ENCODE peak calls at places on chromosomes 11 and 22, in six cellular contexts. E is brain microvascular endothelial cell, S is GM23248, B is lower lobe of right lung, A is stomach, R is cardiac muscle cell. P is an unnamed sample. For H3K36me3, the result is how much of the 10 kb centered on the place peaks cover.

GRCh38 chr11:119774180-119774763 is 45.3 kb upstream of the NECTIN1 start:
- DNase-seq in R (peak), S (peak), E (no peak), B (no peak), A (no peak), P (no peak)

GRCh38 chr11:120956710-120957500 is 67.0 kb upstream of the TBCEL start:
- DNase-seq in E (no peak), R (no peak), S (no peak), A (no peak), B (no peak), P (no peak)

GRCh38 chr22:29695129-29695926 is 24.5 kb upstream of the CABP7 start:
- DNase-seq in R (no peak), E (no peak), S (no peak), A (no peak), B (no peak), P (no peak)

GRCh38 chr11:18013790-18014507 is 1.1 kb upstream of the SERGEF start:
- DNase-seq in S (peak), E (no peak), B (no peak), A (no peak), R (peak), P (no peak)

GRCh38 chr11:59550842-59551650 is 39.7 kb downstream of the OR4D9 start:
- DNase-seq in B (peak), S (peak), R (peak), E (peak), A (peak), P (peak)

GRCh38 chr11:73292481-73292880 is 15.6 kb upstream of the ARHGEF17 start:
- DNase-seq in A (no peak), S (peak), B (no peak), E (no peak), R (no peak), P (no peak)

GRCh38 chr11:63558459-63559157 is 4.6 kb downstream of the PLAAT2 start:
- DNase-seq in B (no peak), S (no peak), A (no peak), R (no peak), E (no peak), P (no peak)

GRCh38 chr11:8744423-8744822 is 61.8 kb downstream of the RPL27A start:
- DNase-seq in E (no peak), R (no peak), B (no peak), S (peak), A (no peak), P (peak)

GRCh38 chr22:42604403-42604802 is 10.3 kb downstream of the POLDIP3 start:
- DNase-seq in B (no peak), E (peak), A (peak), S (peak), R (peak), P (peak)

DNA sequence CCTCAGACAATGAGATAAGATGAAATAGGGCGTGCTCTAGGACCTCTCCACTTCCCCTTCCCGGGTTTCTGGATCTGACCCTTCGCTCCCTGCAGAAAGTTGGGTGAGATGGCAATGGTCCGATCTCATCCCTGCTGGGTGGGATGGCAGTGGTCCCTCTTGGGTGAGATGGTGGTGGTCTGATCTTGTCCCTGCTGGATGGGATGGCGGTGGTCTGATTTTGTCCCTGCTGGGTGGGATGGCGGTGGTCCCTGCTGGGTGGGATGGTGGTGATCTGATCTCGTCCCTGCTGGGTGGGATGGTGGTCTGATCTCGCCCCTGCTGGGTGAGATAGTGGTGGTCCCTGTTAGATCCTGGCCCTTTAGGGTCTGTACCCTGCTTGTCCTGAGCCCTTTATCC is 21.3 kb downstream of the ST14 start:
- DNase-seq in S (no peak), E (no peak), B (peak), A (no peak), R (no peak), P (no peak)
- H3K36me3 ChIP-seq in S (under half), E (under half), B (under half), A (under half), R (under half), P (under half)

GRCh38 chr11:68414457-68415221 is 45.9 kb upstream of the PPP6R3 start:
- DNase-seq in E (no peak), R (no peak), B (no peak), A (no peak), S (no peak), P (no peak)

GRCh38 chr11:68411501-68411991 is 49.0 kb upstream of the PPP6R3 start:
- DNase-seq in A (peak), B (peak), S (no peak), R (no peak), E (no peak), P (no peak)

GRCh38 chr11:68413591-68413999 is 47.0 kb upstream of the PPP6R3 start:
- DNase-seq in S (no peak), E (no peak), B (peak), A (no peak), R (no peak), P (no peak)

GRCh38 chr11:68409748-68410344 is 50.7 kb upstream of the PPP6R3 start:
- DNase-seq in E (no peak), S (no peak), R (no peak), A (no peak), B (no peak), P (no peak)

DNA sequence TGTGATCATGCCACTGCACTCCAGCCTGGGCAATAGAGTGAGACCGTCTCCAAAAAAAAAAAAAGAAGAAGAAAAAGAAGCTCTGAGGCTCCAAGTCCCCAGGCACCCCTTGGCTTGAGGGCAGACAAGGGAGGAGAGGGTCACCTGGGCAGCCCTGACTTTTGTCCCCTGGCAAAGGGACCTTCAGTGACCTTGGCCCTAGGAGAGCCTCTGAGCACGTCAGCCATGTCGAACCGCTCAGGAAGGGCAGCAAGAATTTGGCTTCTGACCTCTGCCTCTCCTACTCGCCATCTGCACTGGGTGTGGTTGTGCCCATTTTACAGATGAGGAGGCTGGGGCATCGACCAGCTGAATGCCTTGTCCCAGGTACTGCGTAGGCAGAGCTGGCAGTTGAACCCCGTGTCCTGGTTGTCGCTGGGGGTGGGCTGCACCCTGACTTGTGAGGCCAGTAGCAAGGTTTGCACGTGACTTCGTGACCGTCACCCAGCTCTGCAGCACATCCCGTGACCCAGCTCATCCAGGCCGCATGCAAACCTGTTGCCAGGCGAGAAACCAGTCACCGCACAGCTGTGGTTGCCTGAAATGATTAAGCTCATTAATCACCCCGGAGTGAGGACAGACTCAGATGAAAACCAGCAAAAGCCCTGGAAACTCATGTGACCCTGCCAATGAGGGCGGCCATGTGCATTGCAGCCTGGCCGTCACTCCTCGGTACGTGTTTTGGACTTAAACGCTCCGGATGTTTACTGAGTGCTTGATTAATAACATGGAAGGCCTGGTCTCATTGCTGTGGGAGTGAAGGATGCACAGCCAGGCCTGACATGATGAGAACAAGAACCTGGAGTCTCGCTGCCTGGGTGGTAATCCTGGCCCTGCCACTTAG is 47.7 kb upstream of the PPP6R3 start:
- DNase-seq in S (peak), R (no peak), B (peak), E (no peak), A (no peak), P (peak)
- H3K36me3 ChIP-seq in S (under half), R (under half), B (half or more), E (under half), A (half or more), P (under half)

DNA sequence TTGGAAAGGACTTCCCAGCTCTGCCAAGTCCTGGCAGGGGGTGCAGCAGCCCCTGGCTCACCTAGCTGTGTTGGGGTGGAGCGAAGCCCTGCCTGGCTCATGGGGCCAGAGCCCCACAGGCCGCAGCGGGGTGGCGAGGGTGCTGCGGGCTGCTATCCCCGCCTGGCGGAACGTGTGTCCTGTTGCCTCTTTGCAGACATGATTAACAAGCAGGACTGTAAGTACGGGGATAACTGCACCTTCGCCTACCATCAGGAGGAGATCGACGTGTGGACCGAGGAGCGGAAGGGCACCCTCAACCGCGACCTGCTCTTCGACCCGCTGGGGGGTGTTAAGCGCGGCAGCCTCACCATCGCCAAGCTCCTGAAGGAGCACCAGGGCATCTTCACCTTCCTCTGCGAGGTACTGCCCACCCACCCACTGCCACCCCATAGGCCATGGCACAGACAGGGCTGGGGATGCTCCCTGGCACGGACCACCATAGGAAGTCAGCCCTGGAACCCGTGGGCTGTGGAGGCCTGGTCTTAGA is 35.9 kb upstream of the TEF start:
- DNase-seq in B (no peak), A (no peak), S (no peak), R (no peak), E (no peak), P (no peak)
- H3K36me3 ChIP-seq in B (half or more), A (half or more), S (under half), R (under half), E (half or more), P (under half)

GRCh38 chr11:61534901-61535839 is 26.6 kb downstream of the LRRC10B start:
- DNase-seq in B (no peak), E (no peak), R (no peak), A (no peak), S (no peak), P (no peak)
- H3K36me3 ChIP-seq in B (under half), E (under half), R (under half), A (under half), S (under half), P (under half)

DNA sequence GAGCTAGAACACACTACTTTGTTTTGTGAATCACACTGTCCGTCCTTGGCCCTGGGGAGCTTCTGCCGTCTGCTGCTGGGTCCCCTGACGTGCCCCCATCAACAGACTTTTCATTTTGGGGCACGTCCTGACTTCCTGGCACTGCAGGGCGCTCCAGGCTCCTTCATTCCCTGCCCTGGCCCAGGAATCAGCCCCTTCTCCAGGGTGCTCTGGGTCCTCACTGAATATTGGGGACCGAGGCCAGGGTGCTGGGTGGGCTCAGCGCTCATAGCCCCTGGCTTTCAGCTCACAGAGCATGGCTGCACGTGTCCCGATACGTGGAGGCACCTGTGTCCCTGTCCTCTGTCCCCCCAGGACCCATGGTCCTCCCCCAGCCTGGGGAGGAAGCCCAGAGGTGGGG is 22.3 kb downstream of the TSPAN4 start:
- DNase-seq in R (no peak), S (no peak), E (no peak), B (no peak), A (no peak), P (no peak)
- H3K36me3 ChIP-seq in R (under half), S (under half), E (under half), B (half or more), A (half or more), P (under half)